ENCODE peak calls at places on chromosomes 7 and 10, in four cellular contexts. G is chondrocyte, J is spleen, D is GM13976. X is an unnamed sample.

GRCh38 chr10:127275793-127276415 is 79.5 kb upstream of the INSYN2A start:
- DNase-seq in G (no peak), J (no peak), D (no peak), X (no peak)

GRCh38 chr10:45000138-45000763 is 472 bp upstream of the ZNF22 start:
- DNase-seq in G (no peak), J (no peak), D (no peak), X (no peak)

GRCh38 chr10:77428776-77429395 is 208.7 kb downstream of the KCNMA1 start:
- DNase-seq in G (no peak), J (no peak), D (no peak), X (no peak)

GRCh38 chr7:149844445-149844844 is 6.3 kb downstream of the ZNF862 start:
- DNase-seq in G (no peak), J (no peak), D (no peak), X (no peak)

GRCh38 chr7:2894118-2894940 is 50.2 kb upstream of the GNA12 start:
- DNase-seq in G (no peak), J (peak), D (peak), X (peak)

GRCh38 chr10:13915710-13916109 is 328.9 kb downstream of the PRPF18 start:
- DNase-seq in G (no peak), J (no peak), D (no peak), X (no peak)

GRCh38 chr7:107874605-107875446 is 16.2 kb upstream of the DLD start:
- DNase-seq in G (no peak), J (no peak), D (peak), X (peak)

GRCh38 chr7:6243168-6243567 is 29.3 kb downstream of the CYTH3 start:
- DNase-seq in G (no peak), J (no peak), D (no peak), X (no peak)

DNA sequence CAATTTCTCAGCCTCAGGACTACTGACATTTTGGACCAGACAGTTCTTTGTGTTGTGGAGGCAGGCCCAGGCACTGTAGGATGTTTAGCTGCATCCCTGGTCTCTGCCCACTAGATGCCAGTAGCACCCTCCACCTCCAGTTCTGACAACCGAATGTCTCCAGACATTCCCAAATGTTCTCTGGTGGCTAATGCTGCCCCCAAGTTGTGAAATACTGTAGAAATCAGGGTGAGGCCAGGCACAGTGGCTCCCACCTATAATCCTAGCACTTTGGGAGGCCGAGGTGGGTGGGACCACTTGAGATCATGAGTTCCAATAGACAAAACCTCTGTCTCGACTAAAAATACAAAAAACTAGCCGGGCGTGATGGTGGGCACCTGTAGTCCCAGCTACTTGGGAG is 18.2 kb downstream of the HNRNPF start:
- DNase-seq in G (peak), J (peak), D (no peak), X (no peak)
- TF ChIP-seq CTCF in G (peak), J (peak), D (peak), X (peak)

DNA sequence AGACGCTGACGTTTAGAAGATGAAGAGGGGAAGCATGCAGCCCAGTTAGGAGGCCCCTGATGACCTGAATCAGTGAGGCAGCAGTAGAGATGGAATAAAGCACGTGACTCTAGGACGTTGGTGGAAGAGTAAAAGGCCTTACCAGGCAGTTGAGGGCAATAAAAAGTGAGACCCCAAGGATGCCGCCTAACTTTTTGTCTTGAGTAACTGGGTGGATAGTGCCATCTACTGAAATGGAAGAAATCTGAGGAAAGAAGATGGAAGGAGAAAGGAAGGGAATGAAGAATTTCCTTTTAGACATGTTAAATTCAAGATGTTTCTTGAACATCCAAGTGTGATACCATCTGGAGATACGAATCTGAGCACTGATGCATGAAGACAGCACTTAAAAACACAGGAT is 220.0 kb upstream of the LRRN3 start:
- DNase-seq in G (no peak), J (no peak), D (no peak), X (no peak)
- TF ChIP-seq CTCF in G (peak), J (no peak), D (no peak), X (no peak)

GRCh38 chr10:25245171-25245570 is 70.4 kb downstream of the GPR158 start:
- DNase-seq in G (no peak), J (no peak), D (no peak), X (no peak)
- TF ChIP-seq CTCF in G (no peak), J (no peak), D (no peak), X (no peak)

GRCh38 chr7:143329471-143330170 is 13.7 kb downstream of the CLCN1 start:
- DNase-seq in G (no peak), J (no peak), D (no peak), X (no peak)
- TF ChIP-seq CTCF in G (no peak), J (no peak), D (no peak), X (no peak)

DNA sequence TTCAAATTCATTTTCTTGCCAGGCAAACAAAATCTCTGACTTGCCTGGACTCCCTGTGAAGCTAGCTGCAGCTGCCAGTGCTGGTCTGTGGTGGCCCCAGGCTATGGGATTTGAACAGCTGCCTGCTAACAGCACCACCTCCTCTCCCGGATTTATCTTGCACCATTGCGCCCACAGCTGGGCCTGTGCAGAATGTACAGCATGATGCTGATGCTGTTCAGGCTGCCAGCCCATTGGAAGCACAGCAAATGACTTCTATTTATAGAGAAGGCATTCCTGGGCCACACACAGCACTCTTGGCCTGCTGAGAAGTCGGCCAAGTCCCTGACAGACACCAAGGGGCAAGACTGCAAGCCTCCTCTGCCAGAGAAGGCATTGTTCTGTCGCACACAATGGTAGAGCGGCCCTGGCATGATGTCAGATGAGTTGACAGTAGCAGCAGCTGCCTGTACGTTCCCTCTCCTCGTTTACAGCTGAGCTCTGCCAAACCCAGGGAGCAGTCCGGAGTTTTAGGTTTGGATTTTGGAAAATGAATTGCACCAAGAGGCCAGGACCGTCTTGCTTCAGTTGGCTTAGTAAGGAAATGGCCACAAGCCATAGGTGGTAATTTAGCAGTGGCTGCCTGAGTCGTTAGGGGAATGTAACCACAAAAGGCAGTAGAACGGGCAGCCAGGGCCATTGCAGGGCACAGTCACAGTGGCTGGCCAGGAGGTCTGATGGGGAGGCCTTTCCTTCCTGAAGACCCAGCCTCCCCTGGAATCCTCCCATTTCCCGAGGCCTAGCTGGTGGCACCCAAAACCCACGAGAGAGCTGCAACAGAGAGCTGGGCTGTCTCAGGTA is 38.5 kb downstream of the MTURN start:
- DNase-seq in G (peak), J (no peak), D (no peak), X (no peak)
- TF ChIP-seq CTCF in G (peak), J (no peak), D (no peak), X (no peak)

GRCh38 chr7:101803203-101804086 is 14.0 kb upstream of the CUX1 start:
- DNase-seq in G (no peak), J (no peak), D (no peak), X (no peak)

GRCh38 chr7:101804087-101804631 is 13.3 kb upstream of the CUX1 start:
- DNase-seq in G (no peak), J (peak), D (no peak), X (no peak)

DNA sequence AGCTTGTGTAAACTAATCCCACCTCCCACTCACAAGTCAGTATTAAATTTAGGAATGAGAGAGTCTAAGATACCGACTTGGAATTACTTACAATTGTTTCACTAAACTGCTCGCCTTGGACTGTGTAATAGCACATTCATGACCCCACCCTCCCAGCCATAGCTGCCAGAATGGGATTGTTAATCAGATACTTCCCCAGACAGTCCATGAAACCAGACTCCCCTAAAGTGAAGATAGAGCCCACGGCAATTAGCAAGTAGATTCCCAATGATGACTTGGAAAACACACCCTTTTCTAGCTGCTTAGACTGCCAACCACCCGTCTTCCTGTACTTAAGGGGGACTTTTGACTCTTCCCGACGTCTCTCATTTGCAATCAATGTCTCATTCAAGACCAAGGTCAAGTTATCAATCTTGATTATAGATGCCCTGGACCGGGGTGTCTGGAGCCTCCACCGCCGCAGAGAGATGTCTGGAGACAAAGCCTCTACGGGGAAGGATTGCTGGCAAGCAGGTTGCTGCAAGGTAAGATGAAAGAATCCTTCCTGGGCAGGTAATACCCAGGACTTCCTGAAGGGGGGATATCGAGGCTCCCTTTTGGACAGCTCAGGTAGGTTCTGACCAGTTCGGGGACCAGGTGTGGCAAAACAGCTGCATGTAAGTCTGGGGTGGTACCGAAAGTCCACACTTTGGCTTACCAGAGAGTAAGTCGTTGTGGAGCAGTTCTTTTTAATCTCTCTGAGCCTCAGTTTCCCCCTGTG is 12.6 kb upstream of the CUX1 start:
- DNase-seq in G (no peak), J (peak), D (no peak), X (no peak)
- TF ChIP-seq CTCF in G (peak), J (no peak), D (no peak), X (peak)

GRCh38 chr10:99433378-99434020 is 3.1 kb upstream of the GOT1 start:
- DNase-seq in G (no peak), J (no peak), D (no peak), X (no peak)
- TF ChIP-seq CTCF in G (peak), J (no peak), D (peak), X (peak)

DNA sequence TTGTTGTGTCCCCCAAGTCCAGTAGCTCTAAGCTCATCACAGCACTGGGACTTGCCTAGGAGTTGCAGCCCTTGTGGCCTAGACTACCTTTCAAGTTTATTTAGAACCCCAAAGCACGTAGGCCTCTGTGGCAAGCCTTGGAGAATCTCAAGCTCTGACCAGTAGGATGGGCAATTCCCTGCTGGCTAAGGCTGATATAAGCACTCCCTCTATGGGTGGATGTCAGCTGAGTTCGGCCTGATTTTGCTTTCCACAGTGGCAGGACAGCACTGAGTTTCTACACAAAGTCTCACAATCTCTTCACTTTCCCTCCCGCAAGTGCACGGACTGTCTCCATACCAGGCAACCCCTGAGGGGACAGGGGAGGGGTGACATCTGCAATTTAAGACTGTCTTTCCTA is 886.4 kb upstream of the LRRN3 start:
- DNase-seq in G (no peak), J (no peak), D (no peak), X (no peak)
- TF ChIP-seq CTCF in G (peak), J (no peak), D (no peak), X (no peak)

GRCh38 chr10:124704428-124704805 is 39.8 kb downstream of the FAM53B start:
- DNase-seq in G (no peak), J (peak), D (no peak), X (no peak)

GRCh38 chr10:124705817-124706461 is 38.2 kb downstream of the FAM53B start:
- DNase-seq in G (no peak), J (peak), D (no peak), X (no peak)

GRCh38 chr10:124703778-124704427 is 40.3 kb downstream of the FAM53B start:
- DNase-seq in G (no peak), J (peak), D (no peak), X (no peak)

GRCh38 chr10:124706462-124706857 is 37.7 kb downstream of the FAM53B start:
- DNase-seq in G (no peak), J (peak), D (no peak), X (no peak)

GRCh38 chr10:124705021-124705740 is 39.0 kb downstream of the FAM53B start:
- DNase-seq in G (no peak), J (peak), D (no peak), X (no peak)
- TF ChIP-seq CTCF in G (no peak), J (no peak), D (no peak), X (no peak)

X was measured in GM13977.